ENCODE peak calls at places on chromosome 10, in eight cellular contexts. J, P, W, K, U, H, I and E are unnamed samples.

GRCh38 chr10:5014936-5015335 is 11.3 kb upstream of the AKR1C2 start:
- DNase-seq in W (no peak), I (no peak), J (no peak), P (no peak), K (no peak), H (no peak), U (no peak), E (no peak)

GRCh38 chr10:97548828-97549455 is 23.6 kb upstream of the ANKRD2 start:
- DNase-seq in U (no peak), K (no peak), P (no peak), H (no peak), I (no peak), J (no peak), W (no peak), E (no peak)

GRCh38 chr10:95350212-95350829 is 59.5 kb upstream of the PDLIM1 start:
- DNase-seq in W (no peak), U (no peak), J (no peak), K (no peak), P (no peak), H (peak; percentile 94), I (no peak), E (no peak)

GRCh38 chr10:119279441-119279840 is 72.1 kb downstream of the GRK5 start:
- DNase-seq in J (no peak), U (no peak), H (no peak), P (no peak), I (no peak), W (no peak), K (no peak), E (no peak)

GRCh38 chr10:618229-618989 is 71.1 kb downstream of the DIP2C start:
- DNase-seq in J (no peak), H (no peak), K (no peak), W (no peak), I (no peak), P (no peak), U (no peak), E (no peak)

GRCh38 chr10:72263613-72264241 is 10.0 kb upstream of the DDIT4 start:
- DNase-seq in W (no peak), K (peak; percentile 59), P (no peak), U (peak; percentile 71), I (no peak), H (no peak), J (no peak), E (no peak)

GRCh38 chr10:21052072-21052708 is 155.1 kb upstream of the NEBL start:
- DNase-seq in K (peak; percentile 4), H (no peak), P (no peak), U (no peak), J (no peak), I (no peak), W (no peak), E (no peak)

GRCh38 chr10:128067691-128068397 is 58.4 kb downstream of the MKI67 start:
- DNase-seq in K (no peak), J (no peak), I (no peak), U (no peak), W (no peak), P (no peak), H (no peak), E (no peak)

GRCh38 chr10:28541695-28542365 is 8.9 kb downstream of the WAC start:
- DNase-seq in U (no peak), P (no peak), W (no peak), H (no peak), I (no peak), K (no peak), J (no peak), E (no peak)
- TF ChIP-seq CTCF in U (no peak), P (no peak), W (peak; percentile 13), H (no peak), I (peak; percentile 11), K (no peak), J (peak; percentile 44), E (no peak)

DNA sequence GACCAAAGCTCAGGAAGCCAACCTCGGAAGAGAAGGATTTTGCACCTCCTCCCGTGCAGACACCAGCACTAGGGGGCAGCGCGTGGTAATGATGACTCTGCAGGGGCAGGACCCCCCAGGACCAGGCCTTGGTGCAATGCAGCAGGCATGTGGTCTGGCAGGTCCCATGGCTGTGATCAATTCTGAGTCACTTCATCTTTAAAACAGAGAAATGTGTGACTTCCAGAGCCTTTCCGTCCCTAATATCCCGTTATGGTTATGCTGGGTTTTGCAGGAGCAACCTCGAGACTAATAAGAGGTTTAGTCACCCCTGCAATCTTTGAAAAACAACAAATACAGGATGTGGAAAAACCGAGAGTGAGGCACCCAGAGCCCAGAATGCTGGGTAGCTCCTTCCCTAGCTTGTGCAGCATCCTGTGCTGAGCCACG is 30.2 kb upstream of the GJD4 start:
- DNase-seq in P (no peak), H (peak; percentile 78), W (no peak), U (no peak), I (peak; percentile 31), J (peak; percentile 53), K (no peak), E (no peak)
- TF ChIP-seq CTCF in P (no peak), H (peak; percentile 11), W (no peak), U (no peak), I (peak; percentile 30), J (peak; percentile 60), K (no peak), E (no peak)

GRCh38 chr10:73858750-73859439 is 15.5 kb downstream of the CAMK2G start:
- DNase-seq in P (no peak), K (no peak), W (no peak), J (no peak), I (no peak), U (no peak), H (no peak), E (no peak)
- TF ChIP-seq CTCF in P (no peak), K (no peak), W (no peak), J (no peak), I (no peak), U (no peak), H (no peak), E (no peak)

GRCh38 chr10:51047857-51048256 is 26.4 kb upstream of the PRKG1 start:
- DNase-seq in P (no peak), U (no peak), I (no peak), K (no peak), J (no peak), H (peak; percentile 37), W (no peak), E (no peak)
- TF ChIP-seq CTCF in P (no peak), U (no peak), I (no peak), K (no peak), J (no peak), H (peak; percentile 12), W (no peak), E (no peak)

DNA sequence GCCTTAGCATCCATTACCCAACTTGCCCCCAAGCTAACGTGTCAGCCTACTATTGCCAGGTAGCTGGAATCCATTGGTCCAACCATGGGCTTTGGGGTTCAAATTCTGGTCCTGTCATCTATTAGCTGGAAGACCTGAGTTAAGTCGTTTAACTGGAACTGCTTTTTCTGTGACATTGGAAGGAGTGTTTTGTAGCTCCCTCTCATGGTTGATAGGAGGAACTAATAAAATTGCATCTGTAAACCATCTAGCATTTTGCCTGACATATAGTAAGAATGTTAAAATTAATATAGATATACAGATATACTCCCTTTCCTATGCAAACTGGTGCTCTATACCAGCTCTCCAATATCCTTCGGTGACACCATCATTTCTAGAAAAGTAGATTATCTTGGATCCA is 23.8 kb upstream of the SLF2 start:
- DNase-seq in U (no peak), J (peak; percentile 11), W (no peak), I (no peak), P (no peak), H (peak; percentile 30), K (no peak), E (no peak)
- TF ChIP-seq CTCF in U (no peak), J (peak; percentile 58), W (peak; percentile 18), I (no peak), P (peak; percentile 27), H (no peak), K (peak; percentile 47), E (no peak)

GRCh38 chr10:69801434-69802315 is at the start of gene COL13A1:
- DNase-seq in P (no peak), J (peak; percentile 93), U (no peak), I (no peak), H (peak; percentile 71), K (no peak), W (peak; percentile 26), E (no peak)
- TF ChIP-seq CTCF in P (no peak), J (no peak), U (no peak), I (no peak), H (no peak), K (peak; percentile 9), W (no peak), E (no peak)

DNA sequence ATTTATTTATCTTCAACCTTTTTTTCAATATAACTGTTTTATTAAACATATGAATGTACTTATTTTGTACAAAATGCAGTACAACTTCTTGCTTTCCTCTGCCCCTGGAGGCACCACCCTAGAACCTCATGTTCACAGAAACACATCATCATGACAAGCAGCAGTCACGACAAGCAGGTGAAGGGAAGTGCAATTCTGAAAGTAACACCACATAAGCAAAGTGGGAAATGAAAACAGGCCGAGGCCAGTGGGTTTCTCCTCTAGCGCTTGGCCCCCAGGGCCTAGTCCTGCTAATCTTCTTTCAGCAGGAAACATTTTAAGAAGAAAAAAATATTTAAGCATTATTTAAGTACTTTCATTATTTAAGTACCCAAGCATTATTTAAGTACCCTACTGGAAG is 598.1 kb downstream of the SH2D4B start:
- DNase-seq in H (no peak), W (no peak), U (no peak), J (no peak), I (no peak), P (peak; percentile 43), K (no peak), E (peak; percentile 34)
- TF ChIP-seq CTCF in H (no peak), W (no peak), U (no peak), J (no peak), I (no peak), P (no peak), K (no peak), E (no peak)

DNA sequence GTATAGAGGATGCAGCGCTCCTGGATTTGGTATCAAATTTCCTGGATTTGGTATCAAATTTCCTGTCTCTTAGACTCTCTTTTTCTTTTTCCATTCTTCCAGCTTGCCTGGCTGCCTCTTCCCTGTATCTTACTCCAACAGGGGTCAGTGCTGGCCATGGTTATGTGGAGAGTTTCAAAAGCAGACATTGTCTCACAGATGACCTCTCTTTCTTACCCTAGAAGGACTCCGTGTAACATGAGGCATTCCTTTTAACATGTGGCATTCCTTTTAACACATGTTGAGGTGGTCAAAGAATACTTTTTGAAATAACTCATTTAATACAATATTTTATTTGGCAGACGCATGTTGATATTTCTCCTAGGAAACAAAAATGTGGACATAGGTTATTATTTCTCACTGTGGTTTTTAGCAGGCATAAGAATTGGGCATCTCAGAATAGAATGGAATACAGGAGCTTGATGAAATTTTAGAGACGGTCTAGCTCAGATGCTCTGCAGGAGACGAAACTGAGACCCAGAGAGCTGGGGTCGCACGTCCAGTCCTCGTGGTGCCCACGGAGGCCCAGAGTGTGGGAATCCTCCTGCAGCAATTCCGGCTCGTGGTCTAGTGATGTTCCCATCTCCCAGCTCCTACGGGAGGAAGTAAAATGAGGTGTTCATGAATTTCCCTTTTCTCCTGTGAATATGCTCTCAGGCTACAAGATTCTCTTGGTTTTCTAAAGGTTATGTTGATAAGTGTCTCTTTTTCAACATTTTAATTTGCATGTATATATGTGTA is 59.6 kb upstream of the PITRM1 start:
- DNase-seq in U (no peak), I (no peak), J (no peak), H (peak; percentile 41), W (no peak), K (no peak), P (no peak), E (no peak)
- TF ChIP-seq CTCF in U (no peak), I (peak; percentile 34), J (peak; percentile 33), H (peak; percentile 18), W (no peak), K (no peak), P (no peak), E (no peak)